ENCODE peak calls at places on chromosomes 2 and 18, in ten cellular contexts. Z, B, C, E, T, V, D, R, O and W are unnamed samples.
A peak's percentile ranks its signal among the peaks of the same experiment; 100 is the strongest.

GRCh38 chr2:196275646-196276352 is 104.4 kb upstream of the STK17B start:
- DNase-seq in Z (peak; percentile 88), B (no peak), C (peak; percentile 24), E (no peak), T (no peak), V (no peak), D (no peak), R (no peak), O (no peak), W (no peak)

GRCh38 chr18:79524181-79525078 is 128.7 kb downstream of the NFATC1 start:
- DNase-seq in Z (no peak), B (no peak), C (no peak), E (peak; percentile 56), T (no peak), V (no peak), D (peak; percentile 73), R (peak; percentile 37), O (no peak), W (no peak)

GRCh38 chr2:201746551-201746950 is 34.2 kb downstream of the ALS2 start:
- DNase-seq in Z (no peak), B (no peak), C (no peak), E (no peak), T (no peak), V (no peak), D (no peak), R (no peak), O (no peak), W (no peak)

GRCh38 chr2:223459328-223459939 is 142.7 kb downstream of the SCG2 start:
- DNase-seq in Z (peak; percentile 55), B (no peak), C (peak; percentile 22), E (no peak), T (no peak), V (no peak), D (no peak), R (no peak), O (no peak), W (no peak)

GRCh38 chr18:79834834-79835233 is 37.1 kb downstream of the KCNG2 start:
- DNase-seq in Z (no peak), B (no peak), C (no peak), E (no peak), T (no peak), V (no peak), D (no peak), R (no peak), O (no peak), W (no peak)

GRCh38 chr2:233082222-233082933 is 22.2 kb downstream of the INPP5D start:
- DNase-seq in Z (no peak), B (no peak), C (no peak), E (peak; percentile 33), T (no peak), V (no peak), D (no peak), R (peak; percentile 24), O (no peak), W (no peak)

GRCh38 chr18:598053-598665 is 1.4 kb downstream of the CLUL1 start:
- DNase-seq in Z (no peak), B (no peak), C (no peak), E (no peak), T (no peak), V (no peak), D (no peak), R (no peak), O (peak; percentile 5), W (no peak)

GRCh38 chr2:110858993-110859770 is 126.8 kb downstream of the ACOXL start:
- DNase-seq in Z (no peak), B (no peak), C (no peak), E (no peak), T (no peak), V (no peak), D (no peak), R (no peak), O (no peak), W (no peak)

DNA sequence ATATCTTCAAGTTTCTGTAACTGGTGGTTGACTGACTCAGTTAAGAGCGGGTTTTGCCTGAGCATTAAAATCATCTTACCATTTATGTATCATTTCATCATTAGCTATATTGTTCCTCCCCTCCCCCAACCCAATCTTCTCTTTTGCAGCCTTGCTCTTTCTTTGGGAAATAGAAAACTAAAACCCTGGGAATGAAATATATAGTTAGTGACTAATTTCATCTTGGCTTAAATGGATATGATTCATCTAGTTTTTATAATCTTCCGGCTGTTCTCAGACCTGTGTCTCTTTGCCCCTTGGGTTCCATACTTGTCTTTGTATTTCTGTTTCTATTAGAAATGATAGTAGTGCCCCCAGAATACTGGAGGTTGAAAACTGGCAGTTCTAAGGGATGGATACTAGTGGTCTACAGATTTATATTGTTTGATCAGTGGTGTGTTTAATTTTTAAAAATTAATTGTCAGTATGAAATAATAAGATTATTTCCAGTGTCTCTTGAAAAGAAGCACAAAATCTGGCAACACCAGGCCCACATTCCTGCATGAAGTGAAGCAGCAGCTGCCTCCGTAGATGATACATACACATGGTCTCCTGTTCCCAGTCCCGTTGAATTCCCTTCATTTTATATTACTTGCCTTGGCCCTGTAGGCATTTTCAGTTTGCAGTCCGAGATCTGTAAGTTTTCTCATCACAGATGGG is 44.5 kb downstream of the PHLPP1 start:
- DNase-seq in Z (peak; percentile 68), B (no peak), C (no peak), E (no peak), T (no peak), V (no peak), D (no peak), R (no peak), O (no peak), W (no peak)
- H3K27ac ChIP-seq in Z (peak overlapping the region; percentile 48), B (no peak overlapping the region), C (peak overlapping the region; percentile 47), E (no peak overlapping the region), T (no peak overlapping the region), V (peak overlapping the region; percentile 61), D (no peak overlapping the region), R (peak overlapping the region; percentile 37), O (no peak overlapping the region), W (peak overlapping the region; percentile 21)

DNA sequence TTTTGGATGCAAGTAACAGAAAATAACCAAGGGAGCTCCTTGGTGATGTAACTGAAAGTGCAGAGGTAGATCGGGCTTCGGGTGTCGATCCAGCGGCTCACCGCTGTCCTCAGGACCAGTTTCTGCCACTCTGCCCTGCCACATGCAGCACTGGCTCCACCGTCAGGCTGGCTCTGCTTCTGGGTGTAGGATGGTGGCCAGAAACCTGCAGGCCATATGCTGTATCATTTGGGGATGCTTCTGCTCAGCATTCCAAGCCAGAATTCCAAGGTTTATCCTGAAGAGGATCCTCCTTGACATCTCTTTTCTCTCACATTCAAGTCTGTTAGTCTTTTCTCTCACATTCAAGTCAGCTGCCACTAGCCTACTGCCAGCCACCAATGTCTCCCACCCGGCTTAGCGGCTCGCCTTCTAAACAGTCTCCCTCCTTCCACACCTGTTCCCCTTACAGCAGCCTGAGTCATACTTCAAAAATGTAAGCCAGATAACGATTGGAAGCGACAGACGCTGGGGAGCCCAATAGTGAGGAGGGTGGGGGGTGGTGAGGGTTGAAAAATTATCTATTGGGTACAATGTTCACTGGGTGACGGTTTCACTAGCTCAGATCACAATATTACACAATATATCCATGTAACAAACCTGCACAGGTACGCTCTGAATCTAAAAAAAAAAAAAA is 38.6 kb upstream of the SP3 start:
- DNase-seq in Z (no peak), B (no peak), C (no peak), E (no peak), T (no peak), V (no peak), D (no peak), R (no peak), O (no peak), W (no peak)
- H3K27ac ChIP-seq in Z (no peak overlapping the region), B (no peak overlapping the region), C (no peak overlapping the region), E (no peak overlapping the region), T (no peak overlapping the region), V (no peak overlapping the region), D (no peak overlapping the region), R (peak overlapping the region; percentile 6), O (no peak overlapping the region), W (no peak overlapping the region)

DNA sequence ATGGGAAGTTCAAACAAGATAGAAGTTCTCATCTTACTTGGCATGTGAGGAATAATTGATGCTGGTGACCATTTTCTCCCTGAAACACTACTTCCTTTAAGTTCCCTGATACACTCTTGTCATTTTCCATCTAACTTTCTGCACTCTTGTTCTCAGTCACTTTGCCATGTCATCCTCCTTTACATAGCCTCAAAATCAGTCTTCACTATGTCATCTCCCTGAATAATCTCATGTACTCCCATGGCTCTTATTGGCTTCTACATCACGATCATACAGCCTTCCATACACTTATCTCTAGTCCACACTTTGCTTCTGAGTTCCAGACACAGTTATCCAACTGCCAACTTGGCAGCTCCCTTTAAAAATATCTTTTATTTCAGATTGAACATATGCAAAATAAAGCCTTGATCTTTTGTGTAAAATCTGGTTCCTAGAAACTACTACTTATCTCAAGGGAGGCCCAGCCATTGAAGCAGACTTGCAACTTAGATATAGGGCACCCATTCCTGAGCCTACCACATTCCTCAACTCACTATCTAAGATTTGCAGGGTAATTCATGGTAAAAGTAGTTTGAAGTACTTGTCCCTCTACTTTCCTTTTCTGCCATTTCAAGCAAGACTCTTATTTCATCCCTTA is 1070.2 kb upstream of the NXPH2 start:
- DNase-seq in Z (no peak), B (no peak), C (no peak), E (no peak), T (no peak), V (no peak), D (no peak), R (no peak), O (no peak), W (no peak)
- H3K27ac ChIP-seq in Z (no peak overlapping the region), B (no peak overlapping the region), C (no peak overlapping the region), E (no peak overlapping the region), T (no peak overlapping the region), V (no peak overlapping the region), D (no peak overlapping the region), R (no peak overlapping the region), O (no peak overlapping the region), W (no peak overlapping the region)

GRCh38 chr2:238941262-238941792 is 93.4 kb downstream of the TWIST2 start:
- DNase-seq in Z (no peak), B (no peak), C (no peak), E (no peak), T (no peak), V (no peak), D (no peak), R (no peak), O (no peak), W (no peak)

GRCh38 chr2:238940806-238941205 is 92.9 kb downstream of the TWIST2 start:
- DNase-seq in Z (no peak), B (no peak), C (no peak), E (no peak), T (no peak), V (no peak), D (no peak), R (no peak), O (peak; percentile 26), W (no peak)

GRCh38 chr2:238939521-238940403 is 91.9 kb downstream of the TWIST2 start:
- DNase-seq in Z (no peak), B (no peak), C (no peak), E (no peak), T (no peak), V (no peak), D (no peak), R (no peak), O (peak; percentile 10), W (no peak)

GRCh38 chr2:238938460-238939055 is 90.7 kb downstream of the TWIST2 start:
- DNase-seq in Z (peak; percentile 99), B (no peak), C (no peak), E (no peak), T (no peak), V (no peak), D (no peak), R (no peak), O (peak; percentile 67), W (no peak)

DNA sequence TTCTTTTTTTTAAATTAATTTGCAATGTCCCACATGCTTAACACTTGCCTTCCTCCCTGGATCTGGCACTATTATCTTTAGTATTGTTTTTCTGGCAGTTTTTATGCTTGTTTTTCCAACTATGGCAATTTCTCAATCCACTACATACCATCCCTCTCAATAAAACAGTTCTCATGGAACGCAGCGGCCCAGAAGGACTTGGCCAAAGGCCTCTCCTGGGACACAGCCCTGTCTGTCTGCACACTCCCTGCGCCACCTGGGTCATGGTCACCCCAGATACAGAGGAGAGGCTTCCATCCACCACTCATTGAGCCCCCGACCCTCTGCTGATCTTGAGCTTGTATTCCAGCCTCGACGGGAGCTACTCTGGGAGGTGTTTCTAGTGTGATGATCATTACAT is 91.2 kb downstream of the TWIST2 start:
- DNase-seq in Z (peak; percentile 78), B (no peak), C (no peak), E (no peak), T (no peak), V (no peak), D (no peak), R (no peak), O (peak; percentile 29), W (no peak)
- H3K27ac ChIP-seq in Z (peak overlapping the region; percentile 88), B (no peak overlapping the region), C (no peak overlapping the region), E (no peak overlapping the region), T (no peak overlapping the region), V (no peak overlapping the region), D (no peak overlapping the region), R (peak overlapping the region; percentile 40), O (no peak overlapping the region), W (no peak overlapping the region)